ENCODE peak calls at places on chromosome 10, in eight cellular contexts. L is germinal center; W is CD8-positive, alpha-beta T cell; A is stomach; F is EH; O is GM20000; E is hypothalamus; K is PC-9. Y is an unnamed sample.
A peak's percentile ranks its signal among the peaks of the same experiment; 100 is the strongest.

GRCh38 chr10:133260895-133261725 is 15.6 kb downstream of the ADAM8 start:
- DNase-seq in L (peak; percentile 74), W (peak; percentile 85), A (peak; percentile 57), F (peak; percentile 39), O (peak; percentile 79), E (no peak), K (peak; percentile 46), Y (peak; percentile 35)

GRCh38 chr10:112532053-112532658 is 85.1 kb downstream of the VTI1A start:
- DNase-seq in L (peak; percentile 10), W (no peak), A (no peak), F (no peak), O (peak; percentile 48), E (no peak), K (no peak), Y (peak; percentile 59)

GRCh38 chr10:26437637-26438461 is at the start of gene APBB1IP:
- DNase-seq in L (peak; percentile 70), W (peak; percentile 57), A (peak; percentile 65), F (peak; percentile 69), O (peak; percentile 63), E (no peak), K (no peak), Y (peak; percentile 96)

GRCh38 chr10:114397651-114398145 is 6.6 kb downstream of the AFAP1L2 start:
- DNase-seq in L (no peak), W (no peak), A (no peak), F (no peak), O (no peak), E (no peak), K (no peak), Y (no peak)

GRCh38 chr10:90787376-90787775 is 70.5 kb downstream of the HTR7 start:
- DNase-seq in L (no peak), W (no peak), A (no peak), F (no peak), O (no peak), E (no peak), K (no peak), Y (no peak)

GRCh38 chr10:16520900-16521299 is 779 bp downstream of the C1QL3 start:
- DNase-seq in L (peak; percentile 14), W (no peak), A (peak; percentile 32), F (peak; percentile 42), O (peak; percentile 80), E (no peak), K (no peak), Y (no peak)

GRCh38 chr10:122127943-122128342 is 139.0 kb downstream of the TACC2 start:
- DNase-seq in L (no peak), W (no peak), A (no peak), F (peak; percentile 53), O (no peak), E (no peak), K (peak; percentile 25), Y (no peak)

GRCh38 chr10:44788147-44788819 is 122.9 kb upstream of the TMEM72 start:
- DNase-seq in L (no peak), W (no peak), A (no peak), F (no peak), O (no peak), E (no peak), K (no peak), Y (no peak)

GRCh38 chr10:3524086-3524960 is 260.7 kb downstream of the KLF6 start:
- DNase-seq in L (no peak), W (no peak), A (no peak), F (peak; percentile 57), O (no peak), E (no peak), K (no peak), Y (no peak)

GRCh38 chr10:663466-663751 is 26.1 kb downstream of the DIP2C start:
- DNase-seq in L (no peak), W (no peak), A (no peak), F (no peak), O (no peak), E (no peak), K (no peak), Y (no peak)

GRCh38 chr10:60208676-60209269 is 180.9 kb downstream of the ANK3 start:
- DNase-seq in L (no peak), W (no peak), A (no peak), F (peak; percentile 52), O (peak; percentile 8), E (no peak), K (no peak), Y (peak; percentile 31)

GRCh38 chr10:7908541-7909210 is 90.4 kb downstream of the TAF3 start:
- DNase-seq in L (no peak), W (no peak), A (peak; percentile 43), F (no peak), O (no peak), E (no peak), K (no peak), Y (no peak)

GRCh38 chr10:13053794-13054462 is 46.0 kb upstream of the OPTN start:
- DNase-seq in L (no peak), W (no peak), A (no peak), F (no peak), O (no peak), E (no peak), K (no peak), Y (peak; percentile 5)

GRCh38 chr10:25048463-25048862 is 32.1 kb downstream of the THNSL1 start:
- DNase-seq in L (no peak), W (no peak), A (no peak), F (no peak), O (no peak), E (no peak), K (no peak), Y (no peak)

GRCh38 chr10:57785546-57785945 is 482.1 kb downstream of the IPMK start:
- DNase-seq in L (no peak), W (no peak), A (no peak), F (no peak), O (no peak), E (no peak), K (peak; percentile 35), Y (no peak)

GRCh38 chr10:11742779-11743298 is 657 bp downstream of the ECHDC3 start:
- DNase-seq in L (no peak), W (no peak), A (no peak), F (no peak), O (peak; percentile 39), E (no peak), K (no peak), Y (no peak)

GRCh38 chr10:5890519-5890878 is 456 bp downstream of the FBH1 start:
- DNase-seq in L (no peak), W (no peak), A (no peak), F (peak; percentile 35), O (no peak), E (no peak), K (no peak), Y (peak; percentile 55)

GRCh38 chr10:111705026-111705425 is 478.5 kb downstream of the GPAM start:
- DNase-seq in L (no peak), W (no peak), A (no peak), F (peak; percentile 39), O (no peak), E (no peak), K (no peak), Y (no peak)

Y was measured in RPMI8226.